ENCODE peak calls at places on chromosomes 3 and 15, in ten cellular contexts. One of them, this sample, is unnamed.

GRCh38 chr15:91787198-91787597 is 66.3 kb upstream of the SLCO3A1 start:
- DNase-seq in gastrocnemius medialis: no peak
- DNase-seq in cardiac muscle cell: no peak
- DNase-seq in neural progenitor cell: no peak
- DNase-seq in CD4-positive, alpha-beta memory T cell: no peak
- DNase-seq in aorta: no peak
- DNase-seq in GM23248: no peak
- DNase-seq in astrocyte: no peak
- DNase-seq in NT2/D1: no peak
- DNase-seq in fibroblast of lung: no peak
- DNase-seq in this sample: no peak

GRCh38 chr3:13261104-13261800 is 158.9 kb downstream of the NUP210 start:
- DNase-seq in gastrocnemius medialis: no peak
- DNase-seq in cardiac muscle cell: peak; percentile 78
- DNase-seq in neural progenitor cell: no peak
- DNase-seq in CD4-positive, alpha-beta memory T cell: no peak
- DNase-seq in aorta: no peak
- DNase-seq in GM23248: no peak
- DNase-seq in astrocyte: no peak
- DNase-seq in NT2/D1: no peak
- DNase-seq in fibroblast of lung: no peak
- DNase-seq in this sample: no peak

GRCh38 chr15:63052961-63053698 is 10.6 kb downstream of the TPM1 start:
- DNase-seq in gastrocnemius medialis: peak; percentile 70
- DNase-seq in cardiac muscle cell: peak; percentile 58
- DNase-seq in neural progenitor cell: peak; percentile 53
- DNase-seq in CD4-positive, alpha-beta memory T cell: no peak
- DNase-seq in aorta: peak; percentile 64
- DNase-seq in GM23248: peak; percentile 80
- DNase-seq in astrocyte: no peak
- DNase-seq in NT2/D1: no peak
- DNase-seq in fibroblast of lung: peak; percentile 55
- DNase-seq in this sample: no peak

GRCh38 chr3:18648868-18649450 is 223.8 kb upstream of the SATB1 start:
- DNase-seq in gastrocnemius medialis: no peak
- DNase-seq in cardiac muscle cell: no peak
- DNase-seq in neural progenitor cell: no peak
- DNase-seq in CD4-positive, alpha-beta memory T cell: no peak
- DNase-seq in aorta: no peak
- DNase-seq in GM23248: no peak
- DNase-seq in astrocyte: no peak
- DNase-seq in NT2/D1: no peak
- DNase-seq in fibroblast of lung: no peak
- DNase-seq in this sample: no peak

GRCh38 chr3:29764603-29765254 is 483.9 kb downstream of the RBMS3 start:
- DNase-seq in gastrocnemius medialis: no peak
- DNase-seq in cardiac muscle cell: no peak
- DNase-seq in neural progenitor cell: no peak
- DNase-seq in CD4-positive, alpha-beta memory T cell: no peak
- DNase-seq in aorta: no peak
- DNase-seq in GM23248: peak; percentile 87
- DNase-seq in astrocyte: peak; percentile 72
- DNase-seq in NT2/D1: no peak
- DNase-seq in fibroblast of lung: peak; percentile 79
- DNase-seq in this sample: no peak

GRCh38 chr3:196502775-196503181 is 790 bp downstream of the RNF168 start:
- DNase-seq in gastrocnemius medialis: peak; percentile 50
- DNase-seq in cardiac muscle cell: peak; percentile 51
- DNase-seq in neural progenitor cell: peak; percentile 45
- DNase-seq in CD4-positive, alpha-beta memory T cell: peak; percentile 71
- DNase-seq in aorta: peak; percentile 74
- DNase-seq in GM23248: peak; percentile 98
- DNase-seq in astrocyte: peak; percentile 88
- DNase-seq in NT2/D1: no peak
- DNase-seq in fibroblast of lung: peak; percentile 91
- DNase-seq in this sample: no peak

GRCh38 chr3:53850895-53851294 is 4.5 kb downstream of the IL17RB start:
- DNase-seq in gastrocnemius medialis: no peak
- DNase-seq in cardiac muscle cell: peak; percentile 41
- DNase-seq in neural progenitor cell: no peak
- DNase-seq in CD4-positive, alpha-beta memory T cell: no peak
- DNase-seq in aorta: no peak
- DNase-seq in GM23248: peak; percentile 34
- DNase-seq in astrocyte: peak; percentile 14
- DNase-seq in NT2/D1: no peak
- DNase-seq in fibroblast of lung: peak; percentile 18
- DNase-seq in this sample: no peak

GRCh38 chr3:156456771-156457224 is 98.1 kb downstream of the SSR3 start:
- DNase-seq in gastrocnemius medialis: no peak
- DNase-seq in cardiac muscle cell: no peak
- DNase-seq in neural progenitor cell: peak; percentile 79
- DNase-seq in CD4-positive, alpha-beta memory T cell: no peak
- DNase-seq in aorta: peak; percentile 64
- DNase-seq in GM23248: no peak
- DNase-seq in astrocyte: peak; percentile 68
- DNase-seq in NT2/D1: no peak
- DNase-seq in fibroblast of lung: peak; percentile 77
- DNase-seq in this sample: no peak

GRCh38 chr3:37909067-37909911 is 47.6 kb downstream of the CTDSPL start:
- DNase-seq in gastrocnemius medialis: no peak
- DNase-seq in cardiac muscle cell: no peak
- DNase-seq in neural progenitor cell: no peak
- DNase-seq in CD4-positive, alpha-beta memory T cell: no peak
- DNase-seq in aorta: no peak
- DNase-seq in GM23248: peak; percentile 23
- DNase-seq in astrocyte: no peak
- DNase-seq in NT2/D1: no peak
- DNase-seq in fibroblast of lung: no peak
- DNase-seq in this sample: no peak

GRCh38 chr3:39150803-39151631 is 2.4 kb downstream of the CSRNP1 start:
- DNase-seq in gastrocnemius medialis: peak; percentile 85
- DNase-seq in cardiac muscle cell: peak; percentile 79
- DNase-seq in neural progenitor cell: peak; percentile 76
- DNase-seq in CD4-positive, alpha-beta memory T cell: no peak
- DNase-seq in aorta: peak; percentile 96
- DNase-seq in GM23248: peak; percentile 96
- DNase-seq in astrocyte: peak; percentile 97
- DNase-seq in NT2/D1: peak; percentile 79
- DNase-seq in fibroblast of lung: peak; percentile 98
- DNase-seq in this sample: no peak

GRCh38 chr3:177169936-177170722 is 27.2 kb downstream of the TBL1XR1 start:
- DNase-seq in gastrocnemius medialis: no peak
- DNase-seq in cardiac muscle cell: no peak
- DNase-seq in neural progenitor cell: no peak
- DNase-seq in CD4-positive, alpha-beta memory T cell: no peak
- DNase-seq in aorta: no peak
- DNase-seq in GM23248: no peak
- DNase-seq in astrocyte: no peak
- DNase-seq in NT2/D1: no peak
- DNase-seq in fibroblast of lung: no peak
- DNase-seq in this sample: no peak

GRCh38 chr15:32152574-32152973 is 122.3 kb downstream of the CHRNA7 start:
- DNase-seq in gastrocnemius medialis: no peak
- DNase-seq in cardiac muscle cell: no peak
- DNase-seq in neural progenitor cell: no peak
- DNase-seq in CD4-positive, alpha-beta memory T cell: no peak
- DNase-seq in aorta: no peak
- DNase-seq in GM23248: no peak
- DNase-seq in astrocyte: no peak
- DNase-seq in NT2/D1: peak; percentile 20
- DNase-seq in fibroblast of lung: no peak
- DNase-seq in this sample: no peak

GRCh38 chr3:117954131-117954530 is 1080.5 kb downstream of the IGSF11 start:
- DNase-seq in gastrocnemius medialis: no peak
- DNase-seq in cardiac muscle cell: no peak
- DNase-seq in neural progenitor cell: no peak
- DNase-seq in CD4-positive, alpha-beta memory T cell: no peak
- DNase-seq in aorta: no peak
- DNase-seq in GM23248: no peak
- DNase-seq in astrocyte: no peak
- DNase-seq in NT2/D1: no peak
- DNase-seq in fibroblast of lung: no peak
- DNase-seq in this sample: no peak

GRCh38 chr3:126081618-126082333 is 2.1 kb downstream of the SLC41A3 start:
- DNase-seq in gastrocnemius medialis: peak; percentile 98
- DNase-seq in cardiac muscle cell: no peak
- DNase-seq in neural progenitor cell: no peak
- DNase-seq in CD4-positive, alpha-beta memory T cell: no peak
- DNase-seq in aorta: peak; percentile 71
- DNase-seq in GM23248: peak; percentile 75
- DNase-seq in astrocyte: peak; percentile 57
- DNase-seq in NT2/D1: no peak
- DNase-seq in fibroblast of lung: peak; percentile 71
- DNase-seq in this sample: no peak

GRCh38 chr15:31326729-31327673 is at the start of gene KLF13:
- DNase-seq in gastrocnemius medialis: no peak
- DNase-seq in cardiac muscle cell: no peak
- DNase-seq in neural progenitor cell: peak; percentile 61
- DNase-seq in CD4-positive, alpha-beta memory T cell: no peak
- DNase-seq in aorta: peak; percentile 83
- DNase-seq in GM23248: peak; percentile 90
- DNase-seq in astrocyte: no peak
- DNase-seq in NT2/D1: no peak
- DNase-seq in fibroblast of lung: peak; percentile 61
- DNase-seq in this sample: no peak

GRCh38 chr15:49279481-49280186 is 109.6 kb downstream of the GALK2 start:
- DNase-seq in gastrocnemius medialis: no peak
- DNase-seq in cardiac muscle cell: no peak
- DNase-seq in neural progenitor cell: no peak
- DNase-seq in CD4-positive, alpha-beta memory T cell: no peak
- DNase-seq in aorta: no peak
- DNase-seq in GM23248: peak; percentile 10
- DNase-seq in astrocyte: no peak
- DNase-seq in NT2/D1: no peak
- DNase-seq in fibroblast of lung: no peak
- DNase-seq in this sample: no peak

GRCh38 chr3:22606938-22607337 is 596.2 kb upstream of the UBE2E2 start:
- DNase-seq in gastrocnemius medialis: no peak
- DNase-seq in cardiac muscle cell: no peak
- DNase-seq in neural progenitor cell: no peak
- DNase-seq in CD4-positive, alpha-beta memory T cell: no peak
- DNase-seq in aorta: no peak
- DNase-seq in GM23248: no peak
- DNase-seq in astrocyte: no peak
- DNase-seq in NT2/D1: no peak
- DNase-seq in fibroblast of lung: no peak
- DNase-seq in this sample: no peak

GRCh38 chr3:2921903-2922302 is 188.3 kb downstream of the IL5RA start:
- DNase-seq in gastrocnemius medialis: no peak
- DNase-seq in cardiac muscle cell: peak; percentile 38
- DNase-seq in neural progenitor cell: peak; percentile 21
- DNase-seq in CD4-positive, alpha-beta memory T cell: peak; percentile 5
- DNase-seq in aorta: no peak
- DNase-seq in GM23248: peak; percentile 5
- DNase-seq in astrocyte: no peak
- DNase-seq in NT2/D1: no peak
- DNase-seq in fibroblast of lung: peak; percentile 1
- DNase-seq in this sample: no peak

GRCh38 chr15:40250771-40251454 is 12.1 kb downstream of the PAK6 start:
- DNase-seq in gastrocnemius medialis: no peak
- DNase-seq in cardiac muscle cell: no peak
- DNase-seq in neural progenitor cell: no peak
- DNase-seq in CD4-positive, alpha-beta memory T cell: no peak
- DNase-seq in aorta: peak; percentile 12
- DNase-seq in GM23248: no peak
- DNase-seq in astrocyte: no peak
- DNase-seq in NT2/D1: no peak
- DNase-seq in fibroblast of lung: no peak
- DNase-seq in this sample: no peak

GRCh38 chr3:49668414-49668797 is 5.7 kb upstream of the APEH start:
- DNase-seq in gastrocnemius medialis: no peak
- DNase-seq in cardiac muscle cell: no peak
- DNase-seq in neural progenitor cell: no peak
- DNase-seq in CD4-positive, alpha-beta memory T cell: no peak
- DNase-seq in aorta: no peak
- DNase-seq in GM23248: no peak
- DNase-seq in astrocyte: no peak
- DNase-seq in NT2/D1: no peak
- DNase-seq in fibroblast of lung: no peak
- DNase-seq in this sample: no peak

GRCh38 chr3:61612211-61612995 is 51.0 kb downstream of the PTPRG start:
- DNase-seq in gastrocnemius medialis: no peak
- DNase-seq in cardiac muscle cell: no peak
- DNase-seq in neural progenitor cell: peak; percentile 45
- DNase-seq in CD4-positive, alpha-beta memory T cell: no peak
- DNase-seq in aorta: no peak
- DNase-seq in GM23248: peak; percentile 24
- DNase-seq in astrocyte: peak; percentile 26
- DNase-seq in NT2/D1: no peak
- DNase-seq in fibroblast of lung: peak; percentile 53
- DNase-seq in this sample: no peak

GRCh38 chr3:71104586-71104985 is 478.9 kb downstream of the FOXP1 start:
- DNase-seq in gastrocnemius medialis: no peak
- DNase-seq in cardiac muscle cell: no peak
- DNase-seq in neural progenitor cell: no peak
- DNase-seq in CD4-positive, alpha-beta memory T cell: no peak
- DNase-seq in aorta: no peak
- DNase-seq in GM23248: no peak
- DNase-seq in astrocyte: no peak
- DNase-seq in NT2/D1: no peak
- DNase-seq in fibroblast of lung: no peak
- DNase-seq in this sample: no peak
- H3K4me1 ChIP-seq in gastrocnemius medialis: peaks cover 8% of the 10 kb centered on the region
- H3K4me1 ChIP-seq in cardiac muscle cell: no peaks in the 10 kb centered on the region
- H3K4me1 ChIP-seq in neural progenitor cell: no peaks in the 10 kb centered on the region
- H3K4me1 ChIP-seq in CD4-positive, alpha-beta memory T cell: peaks cover 84% of the 10 kb centered on the region
- H3K4me1 ChIP-seq in aorta: peaks cover 17% of the 10 kb centered on the region
- H3K4me1 ChIP-seq in GM23248: peaks cover 70% of the 10 kb centered on the region
- H3K4me1 ChIP-seq in astrocyte: peaks cover 74% of the 10 kb centered on the region
- H3K4me1 ChIP-seq in NT2/D1: no peaks in the 10 kb centered on the region
- H3K4me1 ChIP-seq in fibroblast of lung: peaks cover 44% of the 10 kb centered on the region
- H3K4me1 ChIP-seq in this sample: peaks cover 1% of the 10 kb centered on the region

GRCh38 chr3:127660621-127661253 is 12.0 kb upstream of the ABTB1 start:
- DNase-seq in gastrocnemius medialis: no peak
- DNase-seq in cardiac muscle cell: no peak
- DNase-seq in neural progenitor cell: no peak
- DNase-seq in CD4-positive, alpha-beta memory T cell: no peak
- DNase-seq in aorta: no peak
- DNase-seq in GM23248: no peak
- DNase-seq in astrocyte: no peak
- DNase-seq in NT2/D1: no peak
- DNase-seq in fibroblast of lung: no peak
- DNase-seq in this sample: no peak
- H3K27me3 ChIP-seq in gastrocnemius medialis: no peaks in the 10 kb centered on the region
- H3K27me3 ChIP-seq in cardiac muscle cell: no peaks in the 10 kb centered on the region
- H3K27me3 ChIP-seq in neural progenitor cell: no peaks in the 10 kb centered on the region
- H3K27me3 ChIP-seq in CD4-positive, alpha-beta memory T cell: no peaks in the 10 kb centered on the region
- H3K27me3 ChIP-seq in aorta: no peaks in the 10 kb centered on the region
- H3K27me3 ChIP-seq in GM23248: no peaks in the 10 kb centered on the region
- H3K27me3 ChIP-seq in astrocyte: no peaks in the 10 kb centered on the region
- H3K27me3 ChIP-seq in NT2/D1: no peaks in the 10 kb centered on the region
- H3K27me3 ChIP-seq in fibroblast of lung: no peaks in the 10 kb centered on the region
- H3K27me3 ChIP-seq in this sample: no peaks in the 10 kb centered on the region

GRCh38 chr3:179606534-179607085 is 2.0 kb downstream of the NDUFB5 start:
- DNase-seq in gastrocnemius medialis: no peak
- DNase-seq in cardiac muscle cell: no peak
- DNase-seq in neural progenitor cell: no peak
- DNase-seq in CD4-positive, alpha-beta memory T cell: no peak
- DNase-seq in aorta: no peak
- DNase-seq in GM23248: no peak
- DNase-seq in astrocyte: no peak
- DNase-seq in NT2/D1: no peak
- DNase-seq in fibroblast of lung: no peak
- DNase-seq in this sample: no peak
- H3K4me1 ChIP-seq in gastrocnemius medialis: peaks cover 30% of the 10 kb centered on the region
- H3K4me1 ChIP-seq in cardiac muscle cell: peaks cover 13% of the 10 kb centered on the region
- H3K4me1 ChIP-seq in neural progenitor cell: peaks cover 8% of the 10 kb centered on the region
- H3K4me1 ChIP-seq in CD4-positive, alpha-beta memory T cell: peaks cover 39% of the 10 kb centered on the region
- H3K4me1 ChIP-seq in aorta: no peaks in the 10 kb centered on the region
- H3K4me1 ChIP-seq in GM23248: peaks cover 13% of the 10 kb centered on the region
- H3K4me1 ChIP-seq in astrocyte: peaks cover 4% of the 10 kb centered on the region
- H3K4me1 ChIP-seq in NT2/D1: no peaks in the 10 kb centered on the region
- H3K4me1 ChIP-seq in fibroblast of lung: no peaks in the 10 kb centered on the region
- H3K4me1 ChIP-seq in this sample: no peaks in the 10 kb centered on the region

GRCh38 chr3:181718416-181718815 is 6.7 kb downstream of the SOX2 start:
- DNase-seq in gastrocnemius medialis: no peak
- DNase-seq in cardiac muscle cell: no peak
- DNase-seq in neural progenitor cell: no peak
- DNase-seq in CD4-positive, alpha-beta memory T cell: no peak
- DNase-seq in aorta: no peak
- DNase-seq in GM23248: no peak
- DNase-seq in astrocyte: peak; percentile 22
- DNase-seq in NT2/D1: no peak
- DNase-seq in fibroblast of lung: no peak
- DNase-seq in this sample: no peak
- H3K27me3 ChIP-seq in gastrocnemius medialis: peaks cover 97% of the 10 kb centered on the region
- H3K27me3 ChIP-seq in cardiac muscle cell: peaks cover 100% of the 10 kb centered on the region
- H3K27me3 ChIP-seq in neural progenitor cell: no peaks in the 10 kb centered on the region
- H3K27me3 ChIP-seq in CD4-positive, alpha-beta memory T cell: peaks cover 57% of the 10 kb centered on the region
- H3K27me3 ChIP-seq in aorta: no peaks in the 10 kb centered on the region
- H3K27me3 ChIP-seq in GM23248: peaks cover 96% of the 10 kb centered on the region
- H3K27me3 ChIP-seq in astrocyte: peaks cover 69% of the 10 kb centered on the region
- H3K27me3 ChIP-seq in NT2/D1: no peaks in the 10 kb centered on the region
- H3K27me3 ChIP-seq in fibroblast of lung: peaks cover 33% of the 10 kb centered on the region
- H3K27me3 ChIP-seq in this sample: no peaks in the 10 kb centered on the region

This sample was measured in iPS DF 6.9.